ENCODE peak calls at places on chromosomes 1 and 21, in four cellular contexts. Q is cardiac fibroblast, E is A549, P is colonic mucosa. T is an unnamed sample.

GRCh38 chr1:31764307-31765040 is at the start of gene ADGRB2:
- DNase-seq in Q (no peak), P (no peak), E (no peak), T (no peak)

GRCh38 chr1:3460653-3461237 is 6.3 kb downstream of the ARHGEF16 start:
- DNase-seq in E (no peak), Q (peak), P (peak), T (no peak)

GRCh38 chr1:240189386-240189989 is 97.8 kb downstream of the FMN2 start:
- DNase-seq in P (peak), Q (peak), E (peak), T (no peak)

GRCh38 chr1:203520315-203520714 is 26.4 kb downstream of the OPTC start:
- DNase-seq in Q (peak), E (no peak), P (no peak), T (no peak)

GRCh38 chr1:19000065-19000464 is 43.6 kb upstream of the IFFO2 start:
- DNase-seq in Q (no peak), P (no peak), E (no peak), T (no peak)

GRCh38 chr21:16082038-16082816 is 352.4 kb downstream of the USP25 start:
- DNase-seq in Q (peak), P (no peak), E (no peak), T (no peak)

GRCh38 chr1:55981015-55981635 is 598.2 kb downstream of the PLPP3 start:
- DNase-seq in E (no peak), Q (peak), P (no peak), T (no peak)

GRCh38 chr1:162145966-162146696 is 76.6 kb downstream of the NOS1AP start:
- DNase-seq in Q (no peak), P (no peak), E (no peak), T (no peak)

GRCh38 chr1:155125946-155126493 is 1.7 kb upstream of the EFNA1 start:
- DNase-seq in E (no peak), Q (peak), P (peak), T (no peak)

GRCh38 chr1:204670152-204670927 is 15.2 kb downstream of the LRRN2 start:
- DNase-seq in P (no peak), Q (peak), E (no peak), T (no peak)

GRCh38 chr1:235304549-235305451 is 23.2 kb downstream of the ARID4B start:
- DNase-seq in Q (peak), E (no peak), P (no peak), T (no peak)

GRCh38 chr1:248373761-248374160 is 1.8 kb upstream of the OR2T6 start:
- DNase-seq in P (no peak), E (no peak), Q (no peak), T (no peak)

GRCh38 chr1:244919320-244920282 is 55.3 kb upstream of the HNRNPU start:
- DNase-seq in P (no peak), E (no peak), Q (no peak), T (no peak)

GRCh38 chr1:116762281-116762680 is 8.1 kb downstream of the CD2 start:
- DNase-seq in E (no peak), P (no peak), Q (no peak), T (no peak)

DNA sequence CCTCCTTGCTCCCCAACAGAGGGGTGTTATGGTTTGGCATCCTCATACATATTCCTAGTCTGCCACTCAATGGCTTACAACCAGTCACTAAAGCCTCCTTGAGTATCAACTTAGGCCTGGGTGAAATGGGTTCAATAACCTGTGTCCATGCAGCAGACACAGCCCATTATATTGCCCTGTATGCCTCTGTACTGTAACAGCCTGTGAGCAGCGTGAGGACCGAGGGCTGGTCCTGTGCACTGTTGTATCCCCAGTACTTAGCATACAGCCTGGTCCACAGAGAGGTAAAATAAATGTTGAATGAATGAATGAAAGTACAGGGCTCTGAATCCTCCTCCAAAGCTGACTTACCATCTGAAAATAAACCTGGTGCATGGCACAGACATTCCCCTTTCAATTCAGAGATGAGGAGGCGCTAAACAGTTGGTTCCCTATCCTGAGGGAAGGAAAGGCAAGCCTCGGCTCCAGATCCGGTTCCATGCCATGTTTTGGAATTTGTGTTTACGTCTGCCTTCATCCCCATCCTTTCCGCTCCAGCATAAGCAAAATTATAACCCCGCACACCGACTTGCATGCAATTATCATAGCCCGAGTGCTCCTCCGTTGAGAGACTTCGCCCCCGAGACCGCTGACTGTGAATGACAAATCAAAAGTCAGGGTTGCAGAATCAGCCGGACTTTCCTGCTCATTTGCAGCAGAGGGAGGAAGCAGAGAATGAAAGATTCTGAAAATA is 45.0 kb upstream of the DNAJC6 start:
- DNase-seq in Q (peak), E (no peak), P (peak), T (no peak)
- TF ChIP-seq CTCF in Q (no peak), E (no peak), P (no peak), T (no peak)

DNA sequence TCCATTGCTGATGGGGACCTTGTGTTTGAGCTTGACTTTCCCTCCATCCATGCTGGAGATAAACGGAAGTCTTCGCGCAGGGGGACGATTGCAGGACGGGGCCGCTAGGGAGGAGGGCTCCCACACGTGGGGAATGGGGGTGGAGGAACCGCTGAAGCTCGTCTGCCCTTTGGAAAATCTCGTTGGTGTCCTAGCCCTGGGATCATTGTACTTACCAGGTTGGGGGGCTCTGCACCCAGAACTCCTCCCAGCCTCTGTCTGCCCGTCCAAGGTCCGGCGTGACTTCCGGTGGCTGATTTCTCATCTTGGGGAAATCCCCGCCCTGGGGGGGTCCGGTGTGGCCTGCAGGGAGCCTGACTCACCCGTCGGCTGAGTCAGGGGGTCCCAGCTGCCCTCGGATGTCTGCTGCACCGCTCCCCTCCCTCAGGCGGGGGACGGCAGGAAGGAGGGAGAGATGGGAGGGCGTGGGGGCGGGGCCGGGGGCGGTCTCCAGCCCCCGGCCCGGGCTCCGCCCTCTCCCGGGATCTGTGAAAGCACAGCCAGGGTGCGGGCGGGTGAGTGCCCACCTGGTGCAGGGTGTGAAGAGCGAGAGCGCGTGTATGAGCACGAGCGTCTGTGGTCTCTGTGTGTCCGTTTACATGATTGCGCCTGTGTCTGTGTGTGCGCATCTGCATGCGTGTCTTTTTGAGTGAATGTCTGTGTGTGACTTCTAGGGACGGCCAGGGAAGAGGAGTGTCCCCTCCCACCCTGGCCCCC is 35.8 kb downstream of the PIK3CD start:
- DNase-seq in E (peak), P (peak), Q (peak), T (no peak)
- TF ChIP-seq CTCF in E (no peak), P (no peak), Q (peak), T (no peak)

GRCh38 chr1:25673962-25674928 is 57.7 kb downstream of the MAN1C1 start:
- DNase-seq in P (no peak), Q (no peak), E (no peak), T (no peak)
- TF ChIP-seq CTCF in P (no peak), Q (no peak), E (no peak), T (no peak)

DNA sequence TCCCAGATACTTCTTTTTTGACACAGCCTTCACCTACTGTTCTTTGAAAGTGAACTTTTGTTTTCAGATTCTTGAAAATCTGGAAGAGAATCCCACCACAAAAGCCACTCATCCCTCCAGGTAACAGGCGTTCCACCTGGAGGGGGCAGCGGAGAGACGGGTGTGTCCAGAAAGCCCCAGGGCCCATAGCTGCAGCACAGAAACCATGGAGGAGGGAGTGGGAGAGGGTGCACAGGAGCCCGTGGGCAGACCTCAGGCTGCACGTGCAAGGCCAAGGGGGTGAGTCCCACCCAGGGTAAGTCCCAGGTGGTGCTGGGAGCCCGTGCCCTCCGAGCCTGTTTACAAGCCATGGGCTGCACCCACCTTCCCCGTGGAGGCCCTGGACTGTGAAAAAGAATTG is 86.5 kb downstream of the PSMG1 start:
- DNase-seq in P (no peak), E (no peak), Q (no peak), T (no peak)
- TF ChIP-seq CTCF in P (no peak), E (no peak), Q (peak), T (no peak)

GRCh38 chr1:39788426-39788757 is 273 bp downstream of the BMP8B start:
- DNase-seq in Q (no peak), E (no peak), P (no peak), T (no peak)

GRCh38 chr1:39791838-39792237 is 3.2 kb upstream of the BMP8B start:
- DNase-seq in E (no peak), Q (no peak), P (no peak), T (no peak)

GRCh38 chr1:39787468-39787867 is 1.2 kb downstream of the BMP8B start:
- DNase-seq in P (no peak), Q (no peak), E (no peak), T (no peak)

GRCh38 chr1:39789571-39790110 is 976 bp upstream of the BMP8B start:
- DNase-seq in P (no peak), Q (no peak), E (no peak), T (no peak)

DNA sequence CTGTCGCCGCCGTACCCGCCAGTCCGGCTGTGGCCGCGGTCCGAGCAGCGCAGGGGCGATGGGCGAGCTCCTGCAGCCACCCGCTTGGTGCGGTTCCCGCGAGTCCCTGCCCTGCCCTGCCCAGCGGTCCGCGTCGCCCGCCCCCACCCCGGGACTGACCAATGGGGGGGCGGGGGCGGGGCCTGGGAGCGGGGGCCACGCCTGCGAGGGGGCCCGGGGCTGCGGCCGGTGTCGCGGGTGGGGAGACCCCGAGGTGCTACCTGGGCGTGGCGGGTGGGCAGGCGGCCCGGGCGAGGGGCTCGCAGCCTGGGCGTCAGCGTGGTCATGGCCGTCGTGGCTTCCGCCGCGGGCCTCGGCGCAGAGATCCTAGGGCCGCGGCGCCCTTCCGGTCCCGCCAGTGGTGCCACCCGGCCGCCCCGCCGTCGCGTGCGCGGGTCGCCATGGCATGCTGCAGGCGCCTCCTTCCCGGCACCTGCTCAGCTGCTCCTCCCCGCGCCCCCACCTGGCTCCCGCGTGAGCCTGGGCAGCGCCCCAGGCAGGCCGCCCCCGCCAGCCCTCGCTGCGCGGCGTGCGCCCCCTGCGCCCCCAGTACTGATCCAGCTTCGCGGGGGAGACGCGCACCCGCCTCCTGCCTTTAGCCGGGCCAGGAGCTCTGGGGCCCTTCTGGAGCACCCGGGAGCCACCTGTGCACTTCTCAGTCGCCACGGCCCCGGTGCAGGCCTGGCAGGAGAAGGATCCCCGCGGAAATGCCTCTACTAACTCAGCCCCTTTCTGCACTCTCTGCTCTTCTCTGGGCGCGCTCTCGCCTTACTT is at the start of gene BMP8B:
- DNase-seq in E (peak), Q (peak), P (peak), T (no peak)
- TF ChIP-seq CTCF in E (no peak), Q (no peak), P (no peak), T (no peak)

GRCh38 chr1:23558140-23558871 is 995 bp downstream of the ID3 start:
- DNase-seq in P (peak), Q (peak), E (no peak), T (peak)
- TF ChIP-seq CTCF in P (no peak), Q (no peak), E (no peak), T (no peak)

DNA sequence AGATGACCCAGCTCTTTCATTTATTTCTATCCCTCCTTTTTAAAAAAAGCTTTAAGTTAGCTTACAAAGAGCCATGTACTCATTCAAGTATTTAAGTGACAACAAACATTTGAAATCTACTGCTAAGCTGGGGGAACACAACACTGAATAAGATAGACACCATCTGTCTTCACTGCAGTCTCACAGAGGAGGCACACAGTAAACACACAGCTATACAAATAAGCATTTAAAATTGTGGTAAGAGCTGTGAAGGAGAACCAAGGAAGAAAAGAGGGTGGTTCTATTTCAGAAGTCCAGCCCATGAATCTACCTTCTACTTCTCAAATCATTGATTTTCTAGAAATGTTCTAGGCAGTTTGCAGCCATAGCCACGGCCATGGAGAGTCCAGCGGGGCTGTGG is 28.1 kb downstream of the PRDM2 start:
- DNase-seq in P (no peak), E (no peak), Q (no peak), T (no peak)
- TF ChIP-seq CTCF in P (no peak), E (no peak), Q (no peak), T (no peak)

DNA sequence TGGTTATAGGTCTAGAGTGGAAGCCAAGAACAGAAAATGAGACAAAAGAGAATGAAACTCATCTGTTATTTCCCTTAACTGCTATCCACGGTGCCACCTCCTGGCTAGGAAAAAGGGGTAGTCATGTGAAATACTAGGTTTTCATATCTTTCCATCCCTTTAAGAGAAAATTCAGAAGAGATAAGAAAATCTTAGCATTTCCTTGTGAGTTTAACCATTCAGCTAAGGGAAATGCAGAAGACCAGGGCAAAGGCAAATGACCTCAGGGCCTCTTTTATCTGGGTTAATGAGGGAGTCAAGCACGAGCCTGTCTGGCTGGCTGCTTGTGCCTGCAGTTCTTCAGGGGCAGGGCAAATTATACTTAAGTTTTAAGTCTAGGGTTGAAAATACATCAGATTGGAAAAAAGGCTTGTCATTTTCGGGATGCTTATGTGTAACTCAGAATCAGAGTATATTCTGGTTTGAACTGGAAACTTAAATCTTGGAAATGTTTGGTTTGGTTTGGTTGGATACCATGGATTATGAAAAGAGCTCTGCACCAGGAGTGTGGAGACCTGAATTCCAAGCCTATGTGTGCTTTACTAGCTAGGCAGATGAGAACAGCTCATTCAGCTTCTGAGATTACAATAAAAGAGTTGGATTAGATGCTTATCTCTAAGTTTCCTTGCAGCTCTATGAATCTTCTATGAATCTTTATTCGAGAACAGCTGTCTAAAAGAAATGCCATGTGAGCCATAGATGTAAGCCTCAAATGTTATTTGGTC is 19.9 kb downstream of the NIBAN1 start:
- DNase-seq in Q (peak), E (no peak), P (no peak), T (no peak)
- TF ChIP-seq CTCF in Q (no peak), E (no peak), P (no peak), T (no peak)

T was measured in coronary artery.